ENCODE peak calls at places on chromosome 19, in six cellular contexts. X is T-helper 2 cell; U is A172; G is esophagus squamous epithelium; R is Daoy; J is activated effector memory CD4-positive, alpha-beta T cell treated with Interleukin-2 at 50 U/mL for 16 hours. B is an unnamed sample.

GRCh38 chr19:2960120-2960519 is 15.3 kb upstream of the ZNF77 start:
- DNase-seq in X (no peak), J (no peak), R (no peak), G (no peak), U (no peak), B (no peak)

GRCh38 chr19:15328312-15328711 is 4.0 kb downstream of the BRD4 start:
- DNase-seq in X (no peak), J (no peak), U (no peak), R (no peak), G (no peak), B (no peak)

GRCh38 chr19:7612282-7613274 is 16.8 kb downstream of the XAB2 start:
- DNase-seq in X (no peak), U (no peak), G (no peak), J (no peak), R (no peak), B (no peak)

GRCh38 chr19:19554074-19555023 is 16.3 kb downstream of the CILP2 start:
- DNase-seq in R (peak), U (peak), J (peak), X (peak), G (no peak), B (peak)

GRCh38 chr19:41578886-41579285 is 2.9 kb downstream of the CEACAM21 start:
- DNase-seq in G (no peak), R (no peak), X (no peak), J (no peak), U (no peak), B (no peak)

GRCh38 chr19:48741222-48741999 is 1.0 kb upstream of the RASIP1 start:
- DNase-seq in U (no peak), J (no peak), G (no peak), R (peak), X (peak), B (no peak)

GRCh38 chr19:35247526-35248309 is 1.1 kb upstream of the LSR start:
- DNase-seq in R (peak), J (peak), U (peak), G (no peak), X (peak), B (peak)

GRCh38 chr19:43552616-43553015 is 19.6 kb downstream of the ZNF575 start:
- DNase-seq in X (no peak), J (no peak), R (no peak), G (no peak), U (no peak), B (no peak)

GRCh38 chr19:8585057-8585893 is 8.0 kb upstream of the MYO1F start:
- DNase-seq in R (no peak), U (no peak), X (no peak), G (no peak), J (no peak), B (no peak)

GRCh38 chr19:44820648-44821609 is 12.0 kb downstream of the BCAM start:
- DNase-seq in U (no peak), X (no peak), G (no peak), R (no peak), J (no peak), B (no peak)

GRCh38 chr19:5308471-5309437 is 31.9 kb downstream of the PTPRS start:
- DNase-seq in J (no peak), R (peak), X (no peak), U (peak), G (no peak), B (no peak)

GRCh38 chr19:17830567-17831418 is 9.5 kb upstream of the INSL3 start:
- DNase-seq in G (no peak), U (peak), J (no peak), R (peak), X (peak), B (no peak)

GRCh38 chr19:47122359-47123335 is 8.0 kb upstream of the SAE1 start:
- DNase-seq in J (no peak), U (peak), X (no peak), G (no peak), R (peak), B (no peak)

GRCh38 chr19:18464646-18465045 is 26.7 kb upstream of the ISYNA1 start:
- DNase-seq in G (no peak), X (no peak), J (no peak), U (peak), R (peak), B (no peak)

GRCh38 chr19:46288896-46289588 is 7.8 kb upstream of the HIF3A start:
- DNase-seq in X (no peak), G (no peak), R (peak), J (no peak), U (peak), B (no peak)

GRCh38 chr19:41226053-41226873 is 7.2 kb downstream of the AXL start:
- DNase-seq in R (peak), J (peak), U (no peak), X (peak), G (no peak), B (no peak)

GRCh38 chr19:970695-971094 is 13.4 kb upstream of the WDR18 start:
- DNase-seq in J (no peak), G (no peak), X (no peak), U (no peak), R (no peak), B (no peak)

GRCh38 chr19:42091300-42092266 is 15.6 kb downstream of the ZNF574 start:
- DNase-seq in U (no peak), X (no peak), R (peak), J (no peak), G (no peak), B (no peak)

GRCh38 chr19:46824887-46825730 is 25.5 kb downstream of the AP2S1 start:
- DNase-seq in R (no peak), G (no peak), X (no peak), U (no peak), J (no peak), B (no peak)

GRCh38 chr19:18922228-18922985 is 2.9 kb downstream of the DDX49 start:
- DNase-seq in R (no peak), U (no peak), X (no peak), G (no peak), J (no peak), B (no peak)

GRCh38 chr19:12880551-12881171 is 588 bp downstream of the DNASE2 start:
- DNase-seq in U (no peak), R (peak), G (no peak), J (no peak), X (no peak), B (no peak)

GRCh38 chr19:36986601-36987000 is 70.5 kb downstream of the ZNF568 start:
- DNase-seq in J (no peak), R (no peak), X (no peak), G (no peak), U (no peak), B (no peak)

GRCh38 chr19:1073063-1073955 is 6.3 kb downstream of the ARHGAP45 start:
- DNase-seq in X (no peak), R (no peak), U (no peak), G (no peak), J (no peak), B (no peak)

GRCh38 chr19:51181377-51181912 is 39.3 kb downstream of the SIGLEC7 start:
- DNase-seq in J (no peak), U (no peak), G (no peak), R (no peak), X (no peak), B (no peak)

GRCh38 chr19:38209671-38210457 is 14.2 kb downstream of the DPF1 start:
- DNase-seq in X (no peak), G (no peak), R (peak), U (no peak), J (no peak), B (no peak)

GRCh38 chr19:46374526-46375475 is 27.9 kb downstream of the PPP5C start:
- DNase-seq in U (no peak), R (no peak), X (no peak), G (no peak), J (no peak), B (no peak)

GRCh38 chr19:17479325-17479791 is 9.0 kb downstream of the SLC27A1 start:
- DNase-seq in R (peak), G (no peak), X (no peak), J (no peak), U (peak), B (no peak)

GRCh38 chr19:54482889-54483288 is 9.8 kb upstream of the CDC42EP5 start:
- DNase-seq in U (no peak), X (no peak), J (no peak), G (no peak), R (no peak), B (no peak)

GRCh38 chr19:55703790-55704215 is 28.8 kb downstream of the EPN1 start:
- DNase-seq in X (peak), U (no peak), J (peak), R (no peak), G (no peak), B (no peak)

GRCh38 chr19:12331211-12331941 is 2.1 kb downstream of the ZNF563 start:
- DNase-seq in J (peak), U (no peak), R (no peak), X (no peak), G (no peak), B (peak)

GRCh38 chr19:38036707-38037106 is 129.7 kb downstream of the SIPA1L3 start:
- DNase-seq in J (no peak), X (no peak), G (no peak), U (no peak), R (no peak), B (no peak)